ENCODE peak calls at places on chromosomes 3 and 15, in four cellular contexts. Z is CD4-positive, alpha-beta T cell; D is lower lobe of right lung; L is mucosa of descending colon. T is an unnamed sample.

GRCh38 chr15:58513681-58514336 is 82.0 kb downstream of the LIPC start:
- DNase-seq in Z (no peak), D (no peak), L (no peak), T (no peak)

GRCh38 chr3:52536112-52536368 is 365 bp upstream of the UQCC5 start:
- DNase-seq in Z (no peak), D (no peak), L (no peak), T (no peak)

GRCh38 chr15:31062965-31063355 is 38.6 kb downstream of the TRPM1 start:
- DNase-seq in Z (no peak), D (no peak), L (no peak), T (no peak)

GRCh38 chr3:111547645-111548044 is 5.6 kb downstream of the CD96 start:
- DNase-seq in Z (no peak), D (no peak), L (peak), T (no peak)

GRCh38 chr3:113575191-113575590 is 42.8 kb downstream of the SIDT1 start:
- DNase-seq in Z (no peak), D (no peak), L (peak), T (no peak)

GRCh38 chr3:78091478-78092119 is 1051.7 kb downstream of the ROBO2 start:
- DNase-seq in Z (no peak), D (no peak), L (no peak), T (no peak)

GRCh38 chr15:67762610-67763368 is 62.5 kb upstream of the SKOR1 start:
- DNase-seq in Z (no peak), D (no peak), L (no peak), T (no peak)

GRCh38 chr15:89307046-89307587 is 27.5 kb downstream of the POLG start:
- DNase-seq in Z (no peak), D (no peak), L (no peak), T (no peak)

GRCh38 chr15:68479870-68480269 is 47.9 kb upstream of the ITGA11 start:
- DNase-seq in Z (no peak), D (no peak), L (no peak), T (no peak)

GRCh38 chr3:155411500-155412223 is 118.2 kb upstream of the STRIT1 start:
- DNase-seq in Z (no peak), D (no peak), L (no peak), T (no peak)

GRCh38 chr3:74546426-74546825 is 68.0 kb downstream of the CNTN3 start:
- DNase-seq in Z (no peak), D (no peak), L (no peak), T (no peak)

GRCh38 chr15:98981851-98982722 is 25.5 kb downstream of the PGPEP1L start:
- DNase-seq in Z (no peak), D (no peak), L (no peak), T (no peak)

GRCh38 chr15:93837450-93837849 is 393.9 kb upstream of the MCTP2 start:
- DNase-seq in Z (no peak), D (no peak), L (no peak), T (no peak)

GRCh38 chr15:67463488-67463887 is 57.4 kb upstream of the C15orf61 start:
- DNase-seq in Z (no peak), D (no peak), L (no peak), T (no peak)

GRCh38 chr3:177944228-177944661 is 592.0 kb upstream of the KCNMB2 start:
- DNase-seq in Z (no peak), D (no peak), L (no peak), T (no peak)

GRCh38 chr15:35557544-35557943 is 11.6 kb upstream of the DPH6 start:
- DNase-seq in Z (no peak), D (no peak), L (no peak), T (no peak)

GRCh38 chr3:57221883-57222282 is 5.6 kb upstream of the APPL1 start:
- DNase-seq in Z (no peak), D (no peak), L (no peak), T (no peak)

GRCh38 chr3:181279239-181279565 is 289.7 kb upstream of the DNAJC19 start:
- DNase-seq in Z (no peak), D (no peak), L (no peak), T (no peak)

GRCh38 chr15:62465173-62465572 is 300.1 kb upstream of the C2CD4B start:
- DNase-seq in Z (no peak), D (no peak), L (no peak), T (no peak)

DNA sequence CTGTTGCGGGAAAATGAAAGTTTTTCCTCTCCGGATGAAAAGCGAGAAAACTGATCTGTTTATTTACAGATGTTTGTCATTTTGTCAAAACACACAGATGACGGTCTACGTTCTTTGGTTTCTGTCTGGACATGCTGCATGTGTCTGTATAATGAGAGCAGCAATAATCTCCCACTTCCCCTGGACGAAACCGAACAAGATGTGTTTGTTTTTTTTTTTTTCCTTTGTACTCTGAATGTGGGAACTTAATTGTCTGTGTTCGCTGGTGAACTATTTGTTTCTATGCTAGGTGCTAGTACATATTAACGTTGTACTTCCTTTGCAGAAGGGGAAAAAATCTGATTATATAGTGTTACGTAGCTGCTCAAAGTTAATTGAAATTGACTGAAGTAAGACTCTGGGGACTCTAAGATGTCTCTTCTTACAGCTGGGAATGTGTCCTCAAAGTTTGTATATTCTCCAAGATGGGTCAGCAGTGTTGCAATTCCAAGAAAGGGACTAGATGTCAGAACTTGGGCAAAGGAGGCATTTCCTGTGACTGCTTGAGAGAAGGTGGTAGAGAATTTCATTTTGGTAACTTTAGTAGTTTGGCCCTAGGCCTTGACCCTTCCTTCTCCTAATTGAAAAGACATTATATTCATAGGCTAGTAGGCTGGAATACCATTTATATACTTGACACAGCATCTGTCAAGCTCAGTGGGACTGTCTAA is 33.8 kb downstream of the PTPRG start:
- DNase-seq in Z (no peak), D (no peak), L (no peak), T (no peak)
- TF ChIP-seq CTCF in Z (no peak), D (no peak), L (no peak), T (no peak)

DNA sequence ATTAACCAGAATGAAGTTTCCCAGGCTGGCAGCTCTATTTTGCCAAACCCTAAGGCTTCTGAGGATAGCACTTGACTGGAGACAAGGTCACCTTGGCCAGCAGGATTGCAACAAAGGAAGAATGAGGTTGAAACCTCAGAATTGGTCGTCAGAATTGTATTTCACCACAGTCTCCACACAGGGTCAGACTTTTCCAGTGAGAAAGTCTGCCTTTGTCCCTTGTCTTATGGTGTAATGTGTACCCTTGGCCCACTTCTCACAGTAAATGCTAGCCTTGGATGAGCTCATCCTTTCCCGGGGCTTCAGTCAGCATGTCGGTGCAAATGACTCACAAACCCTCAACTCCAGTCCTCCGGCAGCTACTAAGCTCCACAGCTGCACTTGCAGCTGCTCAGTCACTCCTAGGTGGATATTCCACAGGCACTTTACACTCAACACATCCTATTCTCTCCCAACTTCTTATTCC is 19.7 kb downstream of the SSR3 start:
- DNase-seq in Z (no peak), D (peak), L (peak), T (no peak)
- TF ChIP-seq CTCF in Z (no peak), D (no peak), L (no peak), T (no peak)

GRCh38 chr15:78432664-78433063 is 5.4 kb upstream of the IREB2 start:
- DNase-seq in Z (no peak), D (no peak), L (no peak), T (no peak)

GRCh38 chr15:78425643-78426042 is 12.4 kb upstream of the IREB2 start:
- DNase-seq in Z (no peak), D (no peak), L (no peak), T (no peak)

GRCh38 chr15:78427985-78428384 is 10.0 kb upstream of the IREB2 start:
- DNase-seq in Z (no peak), D (no peak), L (no peak), T (no peak)

GRCh38 chr15:78431955-78432354 is 6.1 kb upstream of the IREB2 start:
- DNase-seq in Z (no peak), D (no peak), L (no peak), T (no peak)

GRCh38 chr15:78429477-78429876 is 8.5 kb upstream of the IREB2 start:
- DNase-seq in Z (no peak), D (no peak), L (peak), T (no peak)
- TF ChIP-seq CTCF in Z (no peak), D (no peak), L (no peak), T (no peak)

DNA sequence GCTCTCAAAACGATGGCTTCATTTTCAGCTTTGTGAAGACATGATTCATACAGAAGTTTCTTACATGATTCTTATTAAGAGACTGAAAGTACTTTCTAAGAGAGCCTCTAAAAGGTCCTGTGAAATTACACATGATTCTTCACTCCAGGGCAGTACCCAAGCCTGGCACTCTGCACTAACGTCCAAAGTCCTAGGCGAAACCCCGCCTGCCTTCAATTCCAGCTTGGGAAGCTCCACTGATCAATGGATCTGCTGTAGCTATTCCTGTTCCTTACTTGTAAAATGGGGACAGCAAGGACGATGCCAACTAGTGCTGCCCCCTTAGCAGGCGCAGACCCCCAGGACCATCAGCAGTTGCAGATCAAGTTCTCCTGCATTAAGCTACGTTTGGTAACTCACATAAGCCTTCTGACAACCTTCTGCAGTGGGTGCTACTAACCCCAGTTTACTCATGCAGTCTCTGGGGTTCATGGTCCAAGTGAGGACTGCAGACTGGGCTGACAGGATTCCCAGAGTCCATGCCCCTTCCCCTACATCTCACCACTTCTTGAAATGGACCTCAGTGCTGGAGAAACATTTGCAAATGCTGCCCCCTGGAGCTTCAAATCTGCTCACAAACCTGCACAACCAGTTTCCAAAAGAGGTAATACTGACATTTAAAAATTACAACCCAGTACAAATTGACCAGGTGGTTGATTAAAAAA is 10.6 kb downstream of the CHCHD4 start:
- DNase-seq in Z (no peak), D (no peak), L (peak), T (no peak)
- TF ChIP-seq CTCF in Z (no peak), D (no peak), L (no peak), T (no peak)